ENCODE peak calls at places on chromosome 14, in six cellular contexts. C is brain microvascular endothelial cell; I is anterior cingulate cortex; Y is CD4-positive, alpha-beta T cell; J is AML-193; H is activated CD4-positive, alpha-beta T cell treated with anti-CD3 and anti-CD28 coated beads, Interleukin-2, amount 50 U/mL, for 24 hours. G is an unnamed sample.

GRCh38 chr14:83777516-83777915 is 1752.4 kb upstream of the FLRT2 start:
- DNase-seq in J (no peak), C (peak; percentile 9), I (no peak), Y (no peak), H (no peak), G (no peak)

GRCh38 chr14:67428501-67429031 is 16.6 kb upstream of the PLEK2 start:
- DNase-seq in I (no peak), H (no peak), Y (no peak), J (no peak), C (peak; percentile 55), G (no peak)

GRCh38 chr14:104899781-104900180 is 24.9 kb upstream of the PLD4 start:
- DNase-seq in I (no peak), H (no peak), J (no peak), Y (no peak), C (no peak), G (no peak)

GRCh38 chr14:60654303-60654925 is 5.1 kb upstream of the SIX1 start:
- DNase-seq in Y (no peak), J (no peak), C (no peak), I (no peak), H (no peak), G (peak; percentile 34)

GRCh38 chr14:104100171-104101085 is 14.9 kb downstream of the ASPG start:
- DNase-seq in C (no peak), Y (peak; percentile 1), I (no peak), J (no peak), H (no peak), G (no peak)

GRCh38 chr14:65332141-65332871 is 80.2 kb upstream of the FUT8 start:
- DNase-seq in I (no peak), Y (no peak), J (no peak), H (no peak), C (no peak), G (no peak)

GRCh38 chr14:22555573-22556011 is 33.4 kb downstream of the DAD1 start:
- DNase-seq in Y (peak; percentile 51), H (no peak), I (no peak), C (no peak), J (no peak), G (no peak)

GRCh38 chr14:94517248-94517640 is 8.0 kb upstream of the SERPINA12 start:
- DNase-seq in J (no peak), I (no peak), Y (no peak), C (no peak), H (no peak), G (no peak)

GRCh38 chr14:87754512-87755223 is 238.3 kb downstream of the GALC start:
- DNase-seq in H (no peak), C (no peak), J (no peak), I (no peak), Y (no peak), G (no peak)

GRCh38 chr14:68787235-68787727 is 5.6 kb downstream of the ZFP36L1 start:
- DNase-seq in C (no peak), H (no peak), Y (peak; percentile 39), I (no peak), J (no peak), G (no peak)

GRCh38 chr14:35355981-35356839 is 48.3 kb downstream of the NFKBIA start:
- DNase-seq in Y (no peak), I (no peak), H (no peak), C (peak; percentile 32), J (no peak), G (no peak)

GRCh38 chr14:103516426-103517171 is 6.0 kb downstream of the CKB start:
- DNase-seq in C (no peak), J (no peak), I (no peak), Y (no peak), H (no peak), G (no peak)

GRCh38 chr14:96096639-96097610 is 57.8 kb downstream of the C14orf132 start:
- DNase-seq in C (no peak), I (no peak), Y (no peak), J (no peak), H (no peak), G (no peak)

GRCh38 chr14:24052656-24053547 is 1.1 kb downstream of the CARMIL3 start:
- DNase-seq in J (no peak), C (no peak), I (peak; percentile 25), H (no peak), Y (no peak), G (no peak)

GRCh38 chr14:76349993-76350392 is 25.9 kb upstream of the ESRRB start:
- DNase-seq in J (no peak), C (no peak), Y (no peak), I (no peak), H (no peak), G (no peak)

GRCh38 chr14:102966681-102967505 is 44.4 kb downstream of the AMN start:
- DNase-seq in I (no peak), C (no peak), J (no peak), H (no peak), Y (no peak), G (no peak)

GRCh38 chr14:81435048-81435577 is 35.0 kb upstream of the STON2 start:
- DNase-seq in C (no peak), J (no peak), Y (no peak), H (no peak), I (no peak), G (peak; percentile 47)

GRCh38 chr14:88551094-88551870 is 3.5 kb downstream of the PTPN21 start:
- DNase-seq in I (peak; percentile 83), J (no peak), Y (no peak), C (peak; percentile 70), H (no peak), G (peak; percentile 53)

GRCh38 chr14:102408729-102409128 is 46.0 kb downstream of the TECPR2 start:
- DNase-seq in J (no peak), H (no peak), C (no peak), I (no peak), Y (no peak), G (peak; percentile 20)

GRCh38 chr14:92546347-92547053 is 32.9 kb downstream of the RIN3 start:
- DNase-seq in J (no peak), C (peak; percentile 16), I (no peak), Y (no peak), H (no peak), G (no peak)

GRCh38 chr14:20427231-20428009 is 8.5 kb downstream of the KLHL33 start:
- DNase-seq in I (no peak), J (peak; percentile 66), Y (no peak), H (no peak), C (peak; percentile 40), G (no peak)

GRCh38 chr14:97218336-97218712 is 421.1 kb downstream of the VRK1 start:
- DNase-seq in Y (no peak), C (no peak), H (no peak), I (no peak), J (no peak), G (no peak)

GRCh38 chr14:101577221-101577909 is 16.1 kb downstream of the DIO3 start:
- DNase-seq in I (no peak), C (no peak), H (no peak), Y (no peak), J (no peak), G (no peak)

GRCh38 chr14:68655961-68656360 is 136.9 kb downstream of the ZFP36L1 start:
- DNase-seq in Y (no peak), I (no peak), J (no peak), H (no peak), C (no peak), G (no peak)

GRCh38 chr14:81400852-81401251 is 728 bp upstream of the STON2 start:
- DNase-seq in Y (no peak), J (peak; percentile 55), H (no peak), C (peak; percentile 81), I (no peak), G (peak; percentile 21)

GRCh38 chr14:38583471-38583870 is 327.6 kb upstream of the CLEC14A start:
- DNase-seq in Y (no peak), C (no peak), J (no peak), H (no peak), I (no peak), G (no peak)

GRCh38 chr14:25350802-25351201 is 300.9 kb upstream of the STXBP6 start:
- DNase-seq in C (no peak), H (no peak), Y (no peak), I (no peak), J (no peak), G (no peak)

GRCh38 chr14:90301580-90302181 is 30.1 kb downstream of the NRDE2 start:
- DNase-seq in J (peak; percentile 10), C (peak; percentile 45), I (no peak), H (no peak), Y (no peak), G (peak; percentile 45)

GRCh38 chr14:61484826-61485584 is 163.6 kb downstream of the PRKCH start:
- DNase-seq in I (no peak), J (no peak), Y (no peak), H (no peak), C (no peak), G (peak; percentile 47)

GRCh38 chr14:102439556-102439955 is 70.0 kb downstream of the ANKRD9 start:
- DNase-seq in I (no peak), Y (no peak), C (no peak), J (no peak), H (no peak), G (no peak)

GRCh38 chr14:81323621-81324400 is 76.3 kb downstream of the STON2 start:
- DNase-seq in H (no peak), J (no peak), C (no peak), I (no peak), Y (no peak), G (peak; percentile 46)

GRCh38 chr14:91946313-91947195 is 940 bp downstream of the FBLN5 start:
- DNase-seq in I (no peak), J (no peak), C (no peak), H (no peak), Y (no peak), G (no peak)

GRCh38 chr14:103084021-103084919 is at the start of gene LBHD2:
- DNase-seq in C (no peak), J (no peak), H (no peak), Y (no peak), I (no peak), G (no peak)

GRCh38 chr14:101103321-101103901 is 199.9 kb upstream of the RTL1 start:
- DNase-seq in J (no peak), Y (no peak), H (no peak), I (no peak), C (no peak), G (no peak)

G was measured in NCI-H510A treated with DMSO at 0.1 percent for 48 hours.